ENCODE peak calls at places on chromosomes 4 and X, in four cellular contexts. I is BE2C, B is lung, R is lower leg skin. S is an unnamed sample.

GRCh38 chr4:158581161-158581560 is 59.5 kb downstream of the RXFP1 start:
- DNase-seq in R (no peak), B (no peak), I (no peak), S (no peak)

GRCh38 chr4:100312615-100313355 is 122.5 kb upstream of the DDIT4L start:
- DNase-seq in B (no peak), I (no peak), R (no peak), S (no peak)

GRCh38 chrX:30607155-30607554 is 29.6 kb upstream of the TASL start:
- DNase-seq in B (no peak), I (no peak), R (no peak), S (no peak)

GRCh38 chr4:1972414-1972813 is 36.4 kb downstream of the NELFA start:
- DNase-seq in R (no peak), B (no peak), I (no peak), S (no peak)

GRCh38 chr4:115780268-115780667 is 666.8 kb upstream of the NDST4 start:
- DNase-seq in R (no peak), B (no peak), I (no peak), S (no peak)

GRCh38 chr4:61003301-61003700 is 196.8 kb upstream of the ADGRL3 start:
- DNase-seq in I (no peak), R (no peak), B (no peak), S (no peak)

GRCh38 chrX:108097380-108097779 is 5.8 kb downstream of the ATG4A start:
- DNase-seq in B (no peak), R (no peak), I (no peak), S (no peak)

GRCh38 chrX:46044486-46044885 is 500.7 kb downstream of the ZNF674 start:
- DNase-seq in R (no peak), B (no peak), I (no peak), S (no peak)

GRCh38 chr4:86855572-86855971 is 6.4 kb upstream of the SLC10A6 start:
- DNase-seq in R (no peak), I (no peak), B (no peak), S (no peak)

GRCh38 chr4:76459291-76459723 is 24.3 kb downstream of the SHROOM3 start:
- DNase-seq in B (no peak), R (no peak), I (no peak), S (peak)

GRCh38 chrX:54066841-54067240 is 22.6 kb upstream of the PHF8 start:
- DNase-seq in R (no peak), I (no peak), B (no peak), S (no peak)

GRCh38 chr4:128228021-128228571 is 59.5 kb downstream of the PGRMC2 start:
- DNase-seq in R (no peak), B (no peak), I (no peak), S (peak)

GRCh38 chr4:185429660-185430059 is 3.9 kb upstream of the UFSP2 start:
- DNase-seq in B (no peak), R (no peak), I (no peak), S (no peak)

GRCh38 chr4:26074672-26075071 is 160.7 kb downstream of the SMIM20 start:
- DNase-seq in I (no peak), R (no peak), B (no peak), S (no peak)

GRCh38 chrX:126697091-126697490 is 122.4 kb upstream of the PRR32 start:
- DNase-seq in R (no peak), I (no peak), B (no peak), S (no peak)

GRCh38 chr4:141499454-141499853 is 136.9 kb upstream of the IL15 start:
- DNase-seq in B (no peak), R (no peak), I (no peak), S (no peak)

GRCh38 chr4:149638073-149638472 is 177.6 kb downstream of the IQCM start:
- DNase-seq in R (no peak), I (no peak), B (no peak), S (no peak)

GRCh38 chr4:88159137-88159725 is 792 bp upstream of the ABCG2 start:
- DNase-seq in B (no peak), R (no peak), I (no peak), S (no peak)

GRCh38 chr4:1126506-1126905 is 13.1 kb upstream of the RNF212 start:
- DNase-seq in B (no peak), I (no peak), R (no peak), S (no peak)

DNA sequence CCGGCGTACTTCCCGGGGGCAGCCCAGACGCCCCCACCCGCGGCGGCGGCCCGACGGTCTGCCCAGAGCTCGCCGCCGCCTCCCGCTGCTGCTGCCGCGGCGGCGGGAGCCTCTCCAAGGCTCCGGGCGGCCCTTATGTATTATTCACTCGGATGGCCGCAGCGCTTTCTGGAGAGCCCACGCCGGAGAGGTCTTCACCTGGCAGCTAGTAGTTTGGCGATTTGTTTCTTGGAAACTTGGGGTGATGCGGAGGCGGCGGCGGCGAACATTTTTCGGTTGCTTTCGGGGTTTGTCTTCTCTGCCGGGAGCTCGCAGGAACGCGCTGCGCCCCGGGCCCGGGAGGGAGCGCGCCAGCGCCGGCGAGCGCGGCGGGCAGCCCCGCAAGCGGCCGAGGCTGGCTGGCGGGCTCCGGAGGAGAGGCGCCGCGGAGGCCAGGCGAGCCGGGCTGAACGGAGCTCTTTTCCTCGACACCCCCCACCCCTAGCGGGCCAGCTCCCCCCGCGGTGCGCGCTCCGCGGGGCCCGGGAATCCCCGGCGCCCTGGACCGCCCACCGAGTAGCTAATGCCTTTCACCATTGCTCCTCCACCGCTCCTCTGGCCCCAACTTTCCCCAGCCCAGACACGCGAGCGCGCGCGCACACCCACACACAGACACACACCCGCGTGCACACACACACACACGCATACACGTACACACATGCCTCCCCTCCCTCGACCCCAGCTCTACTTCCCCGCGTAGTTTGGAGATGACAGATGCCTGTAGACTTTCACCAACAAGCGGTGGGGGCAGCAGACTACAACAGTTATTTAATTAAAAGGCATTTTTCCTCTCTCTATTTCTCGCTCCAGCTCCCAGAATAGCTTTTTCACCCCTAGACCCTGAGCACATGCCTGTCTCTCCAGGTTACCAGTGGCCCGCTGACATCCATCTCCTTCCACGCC is 113.4 kb downstream of the DHX15 start:
- DNase-seq in R (no peak), B (no peak), I (peak), S (peak)
- TF ChIP-seq CTCF in R (no peak), B (no peak), I (no peak), S (no peak)

GRCh38 chr4:3679071-3679825 is 86.9 kb upstream of the ADRA2C start:
- DNase-seq in R (no peak), B (no peak), I (peak), S (no peak)
- TF ChIP-seq CTCF in R (no peak), B (no peak), I (no peak), S (no peak)

DNA sequence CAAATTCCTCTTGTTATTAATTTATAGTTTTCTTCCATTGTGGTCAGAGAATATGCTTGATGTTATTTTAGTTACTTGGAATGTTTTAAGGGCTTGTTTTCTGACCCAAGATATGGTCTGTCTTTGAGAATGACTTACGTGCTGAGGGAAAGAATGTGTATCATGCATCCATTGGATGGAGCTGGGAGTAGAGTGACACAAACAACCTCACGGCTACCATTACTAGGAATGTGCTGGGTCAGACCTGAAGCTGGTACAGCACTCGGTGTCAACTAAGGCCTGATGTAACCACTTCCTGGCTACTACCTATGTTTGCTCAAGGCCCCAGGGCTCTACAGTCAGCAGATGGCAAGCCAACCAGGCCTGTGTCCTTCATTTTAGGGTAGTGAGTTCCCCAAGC is 257.8 kb downstream of the FAT4 start:
- DNase-seq in B (no peak), I (no peak), R (no peak), S (no peak)
- TF ChIP-seq CTCF in B (no peak), I (no peak), R (no peak), S (no peak)

DNA sequence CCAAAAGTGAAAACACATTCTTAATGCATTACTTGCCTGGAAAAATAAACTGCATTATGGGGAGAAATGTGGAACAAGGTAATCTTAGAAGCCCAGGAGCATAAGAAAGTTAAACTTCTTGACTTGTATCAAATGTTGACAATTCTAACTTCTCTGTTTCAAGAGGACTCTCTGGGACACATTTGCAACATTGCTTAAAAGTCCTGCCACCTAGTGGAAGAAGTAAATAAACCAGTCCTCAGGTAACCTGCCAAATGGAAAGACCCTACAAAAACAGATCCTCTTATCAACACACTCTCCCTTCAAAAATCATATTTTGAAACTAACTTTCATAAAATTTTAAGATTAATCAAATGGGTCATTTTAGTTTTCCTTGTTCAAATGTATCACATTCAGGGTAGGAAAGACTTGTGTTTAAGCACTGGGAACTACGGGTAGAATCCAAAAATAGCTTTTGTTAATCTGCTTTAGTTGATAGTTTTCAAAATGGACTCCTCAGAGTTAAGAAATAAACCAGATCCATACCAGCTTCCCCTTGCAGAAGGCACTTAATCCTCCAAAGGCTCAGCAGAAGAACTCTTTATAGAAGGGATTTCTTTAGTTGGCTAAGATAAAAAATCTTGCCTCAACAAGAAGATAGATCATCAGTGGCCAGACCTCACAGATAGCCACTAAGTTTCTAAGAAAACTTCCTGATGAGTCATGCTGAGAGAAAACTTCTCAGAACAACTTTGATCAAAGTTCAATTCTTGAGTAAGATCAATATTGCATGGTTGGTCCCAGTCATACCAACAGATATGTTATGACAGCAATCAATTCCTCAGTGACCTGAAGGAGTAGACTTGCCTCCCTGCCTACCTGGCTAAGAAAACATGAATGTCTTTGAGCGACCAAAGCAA is 141.7 kb downstream of the HHIP start:
- DNase-seq in B (no peak), R (no peak), I (no peak), S (no peak)
- TF ChIP-seq CTCF in B (peak), R (no peak), I (peak), S (peak)

GRCh38 chr4:4860381-4860802 is 927 bp downstream of the MSX1 start:
- DNase-seq in R (no peak), B (no peak), I (no peak), S (no peak)
- TF ChIP-seq CTCF in R (no peak), B (no peak), I (no peak), S (no peak)

GRCh38 chr4:59400334-59400733 is 1799.8 kb upstream of the ADGRL3 start:
- DNase-seq in B (no peak), I (no peak), R (no peak), S (no peak)
- TF ChIP-seq CTCF in B (no peak), I (no peak), R (no peak), S (no peak)

GRCh38 chrX:112043997-112044396 is 38.6 kb downstream of the TRPC5 start:
- DNase-seq in I (no peak), R (no peak), B (no peak), S (peak)
- TF ChIP-seq CTCF in I (peak), R (no peak), B (no peak), S (peak)

GRCh38 chr4:169225058-169225751 is 45.6 kb downstream of the SH3RF1 start:
- DNase-seq in B (no peak), R (no peak), I (no peak), S (no peak)
- TF ChIP-seq CTCF in B (no peak), R (no peak), I (no peak), S (no peak)